ENCODE peak calls at places on chromosomes 1 and 21, in nine cellular contexts. D is AG09309; E is activated B cell treated with CpG ODN at 0.5 μM for 24 hours; B is MM.1S; J is neural crest cell; G is cardiac fibroblast; V is coronary artery; P is CD4-positive, alpha-beta T cell; S is fibroblast of lung. Y is an unnamed sample.

GRCh38 chr1:168693197-168693871 is 35.7 kb downstream of the DPT start:
- DNase-seq in V (no peak), J (no peak), B (no peak), E (no peak), P (no peak), G (no peak), S (no peak), D (no peak), Y (no peak)

GRCh38 chr1:54763814-54764131 is 550 bp downstream of the PARS2 start:
- DNase-seq in P (no peak), G (no peak), S (no peak), D (no peak), B (peak; percentile 7), J (no peak), V (no peak), E (no peak), Y (no peak)

GRCh38 chr1:229271448-229272120 is 673 bp downstream of the RAB4A start:
- DNase-seq in B (peak; percentile 68), D (no peak), J (no peak), E (no peak), S (peak; percentile 24), G (peak; percentile 32), V (no peak), P (peak; percentile 46), Y (no peak)

GRCh38 chr1:178283409-178283808 is 189.5 kb downstream of the RASAL2 start:
- DNase-seq in G (peak; percentile 70), B (no peak), E (no peak), D (no peak), V (no peak), P (no peak), J (no peak), S (peak; percentile 41), Y (no peak)

GRCh38 chr1:145891143-145891542 is 5.5 kb upstream of the ANKRD35 start:
- DNase-seq in P (no peak), J (no peak), D (no peak), V (peak; percentile 67), E (no peak), B (no peak), S (peak; percentile 75), G (peak; percentile 55), Y (no peak)

GRCh38 chr1:76833151-76833550 is 34.1 kb upstream of the ST6GALNAC5 start:
- DNase-seq in B (no peak), P (no peak), D (no peak), J (no peak), G (no peak), S (no peak), E (no peak), V (no peak), Y (no peak)

GRCh38 chr1:22031214-22031962 is 21.1 kb upstream of the CDC42 start:
- DNase-seq in J (no peak), P (peak; percentile 63), E (no peak), B (no peak), D (no peak), V (no peak), S (no peak), G (peak; percentile 50), Y (no peak)

GRCh38 chr21:14554948-14555347 is 8.8 kb upstream of the SAMSN1 start:
- DNase-seq in E (no peak), G (no peak), B (no peak), V (no peak), J (no peak), S (no peak), D (no peak), P (no peak), Y (no peak)

GRCh38 chr1:54543729-54544496 is 4.1 kb upstream of the ACOT11 start:
- DNase-seq in V (no peak), G (peak; percentile 39), E (no peak), D (peak; percentile 37), B (no peak), J (no peak), P (no peak), S (peak; percentile 88), Y (no peak)

GRCh38 chr1:93080424-93080823 is 1.3 kb downstream of the MTF2 start:
- DNase-seq in V (no peak), E (no peak), D (peak; percentile 61), P (no peak), J (no peak), G (peak; percentile 85), S (peak; percentile 77), B (peak; percentile 66), Y (peak; percentile 76)
- TF ChIP-seq CTCF in V (no peak), E (no peak), D (peak; percentile 45), P (peak; percentile 72), J (peak; percentile 66), G (peak; percentile 52), S (peak; percentile 26), B (peak; percentile 44), Y (peak; percentile 35)

DNA sequence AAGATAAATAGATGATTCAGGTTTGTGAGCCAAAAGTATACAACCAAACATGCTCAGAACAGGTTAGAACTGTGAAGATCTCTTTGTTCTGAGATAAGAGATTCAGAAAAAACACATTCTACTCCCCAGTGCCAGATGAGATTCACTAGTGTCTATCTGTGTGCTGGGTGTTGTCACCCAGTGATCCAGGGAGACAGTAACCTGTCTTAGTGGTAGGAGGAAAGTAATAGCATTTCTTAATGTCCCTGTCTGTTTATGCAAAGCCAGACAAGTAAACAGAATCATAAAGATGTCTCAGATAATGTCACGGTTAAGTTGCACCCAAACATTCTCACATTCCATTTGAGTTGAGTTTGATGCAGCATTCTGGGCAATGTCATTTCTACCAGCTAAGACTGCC is 18.9 kb upstream of the NKAIN1 start:
- DNase-seq in P (no peak), B (no peak), G (no peak), S (no peak), E (no peak), D (no peak), V (no peak), J (no peak), Y (no peak)
- TF ChIP-seq CTCF in P (no peak), B (no peak), G (no peak), S (no peak), E (no peak), D (no peak), V (no peak), J (no peak), Y (no peak)

GRCh38 chr1:247371801-247372259 is 40.2 kb upstream of the ZNF496 start:
- DNase-seq in E (no peak), B (no peak), G (no peak), J (no peak), D (no peak), V (no peak), S (no peak), P (no peak), Y (no peak)

GRCh38 chr1:247370786-247371732 is 39.4 kb upstream of the ZNF496 start:
- DNase-seq in P (no peak), S (peak; percentile 54), G (peak; percentile 56), V (no peak), J (no peak), D (no peak), E (no peak), B (no peak), Y (no peak)

GRCh38 chr1:247375747-247376146 is 40.2 kb upstream of the NLRP3 start:
- DNase-seq in J (no peak), S (no peak), V (no peak), B (no peak), G (no peak), P (no peak), E (no peak), D (no peak), Y (no peak)

GRCh38 chr1:247376659-247377058 is 39.3 kb upstream of the NLRP3 start:
- DNase-seq in S (peak; percentile 15), D (no peak), J (peak; percentile 16), G (no peak), P (no peak), B (no peak), V (no peak), E (no peak), Y (no peak)

GRCh38 chr1:247373721-247374141 is 42.1 kb upstream of the ZNF496 start:
- DNase-seq in D (no peak), V (no peak), G (peak; percentile 52), J (peak; percentile 53), P (peak; percentile 67), E (peak; percentile 52), S (peak; percentile 14), B (peak; percentile 71), Y (peak; percentile 54)
- TF ChIP-seq CTCF in D (peak; percentile 46), V (no peak), G (peak; percentile 64), J (peak; percentile 64), P (peak; percentile 64), E (no peak), S (peak; percentile 54), B (peak; percentile 48), Y (no peak)

GRCh38 chr1:214280386-214281029 is 451 bp upstream of the SMYD2 start:
- DNase-seq in B (no peak), J (peak; percentile 52), P (no peak), V (no peak), E (no peak), D (no peak), G (peak; percentile 60), S (peak; percentile 60), Y (no peak)
- TF ChIP-seq CTCF in B (no peak), J (peak; percentile 26), P (no peak), V (no peak), E (no peak), D (no peak), G (no peak), S (peak; percentile 7), Y (no peak)

GRCh38 chr1:222706815-222707214 is 5.5 kb downstream of the AIDA start:
- DNase-seq in D (no peak), G (no peak), J (no peak), S (no peak), E (no peak), B (no peak), V (no peak), P (no peak), Y (no peak)
- TF ChIP-seq CTCF in D (no peak), G (peak; percentile 6), J (peak; percentile 44), S (no peak), E (no peak), B (peak; percentile 22), V (no peak), P (no peak), Y (no peak)

DNA sequence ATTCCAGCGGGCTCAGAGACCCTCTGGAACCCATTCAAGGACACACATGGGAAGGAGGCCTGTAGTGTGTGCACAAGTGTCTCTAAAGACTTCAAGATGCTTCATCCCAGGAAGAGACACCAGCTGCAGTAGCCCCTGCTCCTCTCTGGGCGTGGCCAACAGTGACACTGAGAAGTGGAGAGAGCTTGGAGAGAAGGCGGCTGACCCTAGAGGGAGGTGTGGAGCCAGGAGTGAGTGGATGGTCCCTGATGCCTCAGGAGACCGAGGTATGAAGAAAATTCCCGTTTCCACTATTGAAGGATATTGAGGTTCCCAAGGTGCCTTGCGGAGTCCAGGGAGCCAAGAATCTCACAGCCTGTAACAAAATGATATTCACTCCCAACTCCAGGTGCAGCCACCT is 14.9 kb upstream of the TNNI1 start:
- DNase-seq in J (no peak), E (no peak), V (no peak), P (no peak), S (no peak), D (no peak), G (peak; percentile 22), B (no peak), Y (no peak)
- TF ChIP-seq CTCF in J (no peak), E (no peak), V (no peak), P (no peak), S (no peak), D (no peak), G (no peak), B (no peak), Y (peak; percentile 1)

GRCh38 chr1:6794164-6794563 is 8.9 kb downstream of the CAMTA1 start:
- DNase-seq in P (no peak), J (no peak), S (peak; percentile 55), V (no peak), B (peak; percentile 45), G (peak; percentile 60), E (no peak), D (peak; percentile 45), Y (peak; percentile 29)
- TF ChIP-seq CTCF in P (no peak), J (peak; percentile 70), S (peak; percentile 26), V (no peak), B (peak; percentile 42), G (peak; percentile 19), E (no peak), D (peak; percentile 21), Y (no peak)

Y was measured in GM20000.